ENCODE peak calls at places on chromosomes 7 and 10, in eight cellular contexts. C is GM23338, Z is MM.1S, U is OCI-LY7, S is hepatocyte, P is HCT116, M is PC-3, J is SK-N-SH. R is an unnamed sample.

GRCh38 chr7:47580811-47581331 is 1.0 kb downstream of the TNS3 start:
- DNase-seq in C (peak; percentile 25), Z (peak; percentile 37), U (peak; percentile 54), S (no peak), P (no peak), M (peak; percentile 44), J (no peak), R (no peak)

GRCh38 chr10:116723428-116724281 is 18.7 kb downstream of the HSPA12A start:
- DNase-seq in C (no peak), Z (peak; percentile 87), U (no peak), S (no peak), P (no peak), M (no peak), J (no peak), R (no peak)

GRCh38 chr10:117970962-117971361 is 75.8 kb downstream of the RAB11FIP2 start:
- DNase-seq in C (no peak), Z (no peak), U (no peak), S (no peak), P (no peak), M (no peak), J (no peak), R (no peak)

GRCh38 chr10:23826399-23826798 is 382.5 kb upstream of the KIAA1217 start:
- DNase-seq in C (peak; percentile 75), Z (no peak), U (no peak), S (peak; percentile 77), P (no peak), M (peak; percentile 21), J (no peak), R (peak; percentile 2)

GRCh38 chr10:13717936-13718772 is 131.4 kb downstream of the PRPF18 start:
- DNase-seq in C (no peak), Z (peak; percentile 42), U (no peak), S (peak; percentile 44), P (no peak), M (peak; percentile 56), J (no peak), R (peak; percentile 69)

GRCh38 chr10:44650576-44651394 is 260.4 kb upstream of the TMEM72 start:
- DNase-seq in C (no peak), Z (no peak), U (no peak), S (no peak), P (no peak), M (no peak), J (no peak), R (no peak)

GRCh38 chr10:101061814-101062230 is at the start of gene KAZALD1:
- DNase-seq in C (no peak), Z (no peak), U (peak; percentile 62), S (no peak), P (no peak), M (no peak), J (no peak), R (no peak)

GRCh38 chr7:57300747-57301146 is 149.2 kb upstream of the ZNF716 start:
- DNase-seq in C (no peak), Z (no peak), U (no peak), S (no peak), P (no peak), M (no peak), J (no peak), R (no peak)

GRCh38 chr10:101569465-101569837 is 18.6 kb downstream of the POLL start:
- DNase-seq in C (peak; percentile 50), Z (no peak), U (no peak), S (no peak), P (no peak), M (no peak), J (peak; percentile 60), R (no peak)

GRCh38 chr10:61623101-61623500 is 39.6 kb upstream of the CABCOCO1 start:
- DNase-seq in C (no peak), Z (no peak), U (no peak), S (no peak), P (no peak), M (no peak), J (no peak), R (no peak)

GRCh38 chr10:79019961-79020491 is 48.7 kb upstream of the ZMIZ1 start:
- DNase-seq in C (no peak), Z (no peak), U (no peak), S (peak; percentile 76), P (no peak), M (no peak), J (no peak), R (no peak)

GRCh38 chr7:159136846-159137245 is 7.8 kb downstream of the VIPR2 start:
- DNase-seq in C (no peak), Z (no peak), U (no peak), S (no peak), P (no peak), M (no peak), J (no peak), R (no peak)

GRCh38 chr7:98396768-98397167 is 4.1 kb downstream of the BAIAP2L1 start:
- DNase-seq in C (no peak), Z (no peak), U (no peak), S (no peak), P (no peak), M (no peak), J (no peak), R (no peak)

GRCh38 chr7:98398567-98399372 is 2.1 kb downstream of the BAIAP2L1 start:
- DNase-seq in C (peak; percentile 19), Z (no peak), U (no peak), S (peak; percentile 32), P (no peak), M (peak; percentile 15), J (no peak), R (peak; percentile 24)

GRCh38 chr7:98399903-98400537 is 870 bp downstream of the BAIAP2L1 start:
- DNase-seq in C (peak; percentile 73), Z (no peak), U (no peak), S (peak; percentile 26), P (peak; percentile 48), M (peak; percentile 50), J (peak; percentile 73), R (peak; percentile 34)

GRCh38 chr7:98400538-98401427 is at the start of gene BAIAP2L1:
- DNase-seq in C (peak; percentile 93), Z (peak; percentile 92), U (peak; percentile 36), S (peak; percentile 98), P (peak; percentile 82), M (peak; percentile 92), J (peak; percentile 100), R (peak; percentile 100)

DNA sequence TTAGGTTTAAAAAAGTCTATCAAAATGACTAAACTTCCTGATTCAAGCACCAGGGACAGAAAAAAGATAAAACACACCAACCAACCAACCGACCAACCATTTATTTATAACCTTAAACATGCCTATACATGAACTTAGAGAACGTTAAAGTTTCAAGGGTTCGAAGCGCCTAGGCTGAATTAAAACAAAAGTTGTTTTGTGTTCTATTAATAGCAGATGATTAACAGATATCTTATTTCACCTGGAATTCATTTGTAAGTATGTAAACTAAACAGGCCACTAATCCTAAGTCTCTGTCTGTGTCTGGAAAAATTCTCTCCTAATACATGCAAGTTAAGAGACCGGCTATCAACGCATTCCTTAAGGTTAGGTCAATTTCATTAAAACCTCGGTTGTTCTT is 1.4 kb downstream of the BAIAP2L1 start:
- DNase-seq in C (no peak), Z (no peak), U (no peak), S (no peak), P (no peak), M (peak; percentile 51), J (no peak), R (no peak)
- H3K4me3 ChIP-seq in C (peak overlapping the region; percentile 61), Z (peak overlapping the region; percentile 79), U (no peak overlapping the region), S (peak overlapping the region; percentile 49), P (peak overlapping the region; percentile 58), M (peak overlapping the region; percentile 91), J (no peak overlapping the region), R (peak overlapping the region; percentile 87)

DNA sequence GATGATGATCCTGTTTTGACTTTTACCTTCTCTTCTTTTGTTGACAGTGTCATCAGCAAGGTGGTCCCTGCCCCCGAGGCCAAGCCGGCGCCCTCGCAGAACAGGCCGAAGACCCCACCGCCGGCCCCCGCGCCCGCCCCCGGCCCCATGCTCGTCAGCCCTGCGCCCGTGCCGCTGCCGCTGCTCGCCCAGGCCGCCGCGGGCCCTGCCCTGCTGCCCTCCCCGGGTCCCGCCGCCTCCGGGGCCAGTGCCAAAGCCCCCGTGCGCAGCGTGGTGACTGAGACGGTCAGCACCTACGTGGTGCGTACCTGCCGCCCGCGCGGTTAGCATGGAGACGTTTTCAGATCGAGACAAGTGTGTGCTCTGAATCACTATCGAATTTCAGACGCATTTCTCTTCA is 45.5 kb upstream of the GATA3 start:
- DNase-seq in C (no peak), Z (no peak), U (no peak), S (no peak), P (no peak), M (no peak), J (no peak), R (no peak)
- H3K9me2 ChIP-seq in C (no peaks in the 10 kb centered on the region), Z (no peaks in the 10 kb centered on the region), U (no peaks in the 10 kb centered on the region), S (no peaks in the 10 kb centered on the region), P (no peaks in the 10 kb centered on the region), M (no peaks in the 10 kb centered on the region), J (no peaks in the 10 kb centered on the region), R (no peaks in the 10 kb centered on the region)

GRCh38 chr7:75953918-75954317 is 39.0 kb downstream of the POR start:
- DNase-seq in C (no peak), Z (no peak), U (no peak), S (no peak), P (no peak), M (no peak), J (no peak), R (no peak)

GRCh38 chr7:75953431-75953830 is 38.5 kb downstream of the POR start:
- DNase-seq in C (no peak), Z (no peak), U (no peak), S (no peak), P (no peak), M (no peak), J (no peak), R (no peak)

GRCh38 chr7:75948179-75948578 is 33.2 kb downstream of the POR start:
- DNase-seq in C (no peak), Z (no peak), U (no peak), S (no peak), P (no peak), M (no peak), J (no peak), R (no peak)

GRCh38 chr7:75951506-75951905 is 36.6 kb downstream of the POR start:
- DNase-seq in C (no peak), Z (no peak), U (no peak), S (peak; percentile 55), P (no peak), M (peak; percentile 16), J (peak; percentile 54), R (peak; percentile 99)

GRCh38 chr7:75950111-75950681 is 35.2 kb downstream of the POR start:
- DNase-seq in C (no peak), Z (no peak), U (no peak), S (no peak), P (no peak), M (peak; percentile 18), J (no peak), R (no peak)
- TF ChIP-seq CTCF in C (no peak), Z (no peak), U (no peak), S (no peak), P (no peak), M (no peak), J (no peak), R (no peak)

DNA sequence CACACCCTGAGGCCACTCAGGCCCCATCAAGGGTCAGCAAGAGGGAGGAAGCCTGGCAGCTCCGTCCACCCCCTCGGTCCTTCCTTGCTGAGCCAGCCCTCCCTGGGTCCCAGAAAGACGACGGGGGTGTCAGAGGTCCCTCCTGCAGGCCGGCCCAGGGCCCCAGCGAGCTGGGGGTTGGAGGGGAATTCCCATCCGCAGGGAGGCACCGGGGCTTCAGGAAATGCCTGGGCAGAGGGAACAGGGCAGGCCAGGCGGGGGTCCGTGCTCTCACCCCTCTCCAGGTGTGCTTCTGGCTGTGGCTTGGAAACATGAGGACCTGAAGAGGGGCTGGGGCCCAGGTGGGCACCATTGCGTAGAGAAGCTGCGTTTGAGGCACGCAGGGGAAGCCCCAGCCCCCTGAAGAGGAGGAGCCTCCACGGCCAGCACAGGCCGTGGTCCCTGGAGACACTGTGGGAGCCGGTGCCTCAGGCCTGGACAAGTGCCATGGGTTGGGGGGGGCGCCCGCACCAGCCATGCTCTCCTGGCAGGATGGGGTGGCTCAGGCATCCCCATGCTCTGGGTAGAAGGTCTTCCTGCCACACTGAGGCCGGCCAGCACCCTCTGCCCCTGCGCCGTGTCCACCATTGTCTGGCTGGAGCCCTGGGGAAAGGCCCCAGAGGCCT is 66.7 kb downstream of the PDGFA start:
- DNase-seq in C (no peak), Z (no peak), U (no peak), S (no peak), P (no peak), M (no peak), J (no peak), R (no peak)
- H3K4me3 ChIP-seq in C (peak overlapping the region; percentile 51), Z (no peak overlapping the region), U (no peak overlapping the region), S (no peak overlapping the region), P (no peak overlapping the region), M (no peak overlapping the region), J (no peak overlapping the region), R (no peak overlapping the region)